ENCODE peak calls at places on chromosome X, in ten cellular contexts. One of them, this sample, is unnamed.

GRCh38 chrX:98057176-98057575 is 1173.5 kb downstream of the RPA4 start:
- DNase-seq in M059J: no peak
- DNase-seq in hippocampal formation: no peak
- DNase-seq in activated CD8-positive, alpha-beta memory T cell treated with anti-CD3 and anti-CD28 coated beads for 4 hours: no peak
- DNase-seq in NCI-H146: no peak
- DNase-seq in GM04503: no peak
- DNase-seq in stimulated activated CD4-positive, alpha-beta T cell treated with anti-CD3 and anti-CD28 coated beads, Interleukin-4, amount 100 ng/mL, for 24 hours: no peak
- DNase-seq in RWPE1: no peak
- DNase-seq in CD4-positive, alpha-beta T cell: no peak
- DNase-seq in NCI-H1092: no peak
- DNase-seq in this sample: no peak

GRCh38 chrX:46268429-46268828 is 276.8 kb downstream of the ZNF674 start:
- DNase-seq in stimulated activated CD4-positive, alpha-beta T cell treated with anti-CD3 and anti-CD28 coated beads, Interleukin-4, amount 100 ng/mL, for 24 hours: peak; percentile 25
- DNase-seq in GM04503: no peak
- DNase-seq in NCI-H1092: no peak
- DNase-seq in CD4-positive, alpha-beta T cell: no peak
- DNase-seq in hippocampal formation: no peak
- DNase-seq in RWPE1: peak; percentile 43
- DNase-seq in NCI-H146: no peak
- DNase-seq in activated CD8-positive, alpha-beta memory T cell treated with anti-CD3 and anti-CD28 coated beads for 4 hours: no peak
- DNase-seq in M059J: peak; percentile 95
- DNase-seq in this sample: no peak

GRCh38 chrX:103254171-103254824 is 657 bp downstream of the TCEAL8 start:
- DNase-seq in NCI-H146: peak; percentile 85
- DNase-seq in NCI-H1092: peak; percentile 46
- DNase-seq in RWPE1: peak; percentile 41
- DNase-seq in GM04503: no peak
- DNase-seq in hippocampal formation: peak; percentile 26
- DNase-seq in M059J: peak; percentile 40
- DNase-seq in activated CD8-positive, alpha-beta memory T cell treated with anti-CD3 and anti-CD28 coated beads for 4 hours: peak; percentile 12
- DNase-seq in stimulated activated CD4-positive, alpha-beta T cell treated with anti-CD3 and anti-CD28 coated beads, Interleukin-4, amount 100 ng/mL, for 24 hours: peak; percentile 10
- DNase-seq in CD4-positive, alpha-beta T cell: peak; percentile 7
- DNase-seq in this sample: peak; percentile 78

GRCh38 chrX:142428916-142429315 is 223.8 kb upstream of the MAGEC2 start:
- DNase-seq in stimulated activated CD4-positive, alpha-beta T cell treated with anti-CD3 and anti-CD28 coated beads, Interleukin-4, amount 100 ng/mL, for 24 hours: no peak
- DNase-seq in M059J: no peak
- DNase-seq in hippocampal formation: no peak
- DNase-seq in GM04503: no peak
- DNase-seq in activated CD8-positive, alpha-beta memory T cell treated with anti-CD3 and anti-CD28 coated beads for 4 hours: no peak
- DNase-seq in NCI-H1092: no peak
- DNase-seq in CD4-positive, alpha-beta T cell: no peak
- DNase-seq in NCI-H146: no peak
- DNase-seq in RWPE1: no peak
- DNase-seq in this sample: no peak

GRCh38 chrX:7448123-7448522 is 300.2 kb upstream of the PUDP start:
- DNase-seq in stimulated activated CD4-positive, alpha-beta T cell treated with anti-CD3 and anti-CD28 coated beads, Interleukin-4, amount 100 ng/mL, for 24 hours: no peak
- DNase-seq in CD4-positive, alpha-beta T cell: no peak
- DNase-seq in NCI-H146: no peak
- DNase-seq in GM04503: no peak
- DNase-seq in NCI-H1092: no peak
- DNase-seq in hippocampal formation: no peak
- DNase-seq in activated CD8-positive, alpha-beta memory T cell treated with anti-CD3 and anti-CD28 coated beads for 4 hours: no peak
- DNase-seq in M059J: peak; percentile 7
- DNase-seq in RWPE1: no peak
- DNase-seq in this sample: no peak

GRCh38 chrX:1451251-1451675 is 1.4 kb downstream of the ASMTL start:
- DNase-seq in GM04503: no peak
- DNase-seq in NCI-H1092: no peak
- DNase-seq in hippocampal formation: no peak
- DNase-seq in RWPE1: no peak
- DNase-seq in NCI-H146: no peak
- DNase-seq in CD4-positive, alpha-beta T cell: no peak
- DNase-seq in M059J: no peak
- DNase-seq in activated CD8-positive, alpha-beta memory T cell treated with anti-CD3 and anti-CD28 coated beads for 4 hours: no peak
- DNase-seq in stimulated activated CD4-positive, alpha-beta T cell treated with anti-CD3 and anti-CD28 coated beads, Interleukin-4, amount 100 ng/mL, for 24 hours: peak; percentile 11
- DNase-seq in this sample: peak; percentile 44

GRCh38 chrX:42096262-42096939 is 173.0 kb upstream of the CASK start:
- DNase-seq in stimulated activated CD4-positive, alpha-beta T cell treated with anti-CD3 and anti-CD28 coated beads, Interleukin-4, amount 100 ng/mL, for 24 hours: no peak
- DNase-seq in GM04503: peak; percentile 74
- DNase-seq in NCI-H146: no peak
- DNase-seq in NCI-H1092: no peak
- DNase-seq in RWPE1: no peak
- DNase-seq in hippocampal formation: no peak
- DNase-seq in activated CD8-positive, alpha-beta memory T cell treated with anti-CD3 and anti-CD28 coated beads for 4 hours: no peak
- DNase-seq in M059J: peak; percentile 95
- DNase-seq in CD4-positive, alpha-beta T cell: no peak
- DNase-seq in this sample: peak; percentile 58

GRCh38 chrX:29947225-29947624 is 268.1 kb upstream of the MAGEB2 start:
- DNase-seq in NCI-H146: no peak
- DNase-seq in stimulated activated CD4-positive, alpha-beta T cell treated with anti-CD3 and anti-CD28 coated beads, Interleukin-4, amount 100 ng/mL, for 24 hours: no peak
- DNase-seq in NCI-H1092: no peak
- DNase-seq in M059J: peak; percentile 29
- DNase-seq in hippocampal formation: no peak
- DNase-seq in CD4-positive, alpha-beta T cell: no peak
- DNase-seq in RWPE1: no peak
- DNase-seq in GM04503: no peak
- DNase-seq in activated CD8-positive, alpha-beta memory T cell treated with anti-CD3 and anti-CD28 coated beads for 4 hours: no peak
- DNase-seq in this sample: no peak

GRCh38 chrX:138485224-138485623 is 226.3 kb downstream of the FGF13 start:
- DNase-seq in M059J: no peak
- DNase-seq in activated CD8-positive, alpha-beta memory T cell treated with anti-CD3 and anti-CD28 coated beads for 4 hours: no peak
- DNase-seq in RWPE1: no peak
- DNase-seq in hippocampal formation: no peak
- DNase-seq in GM04503: no peak
- DNase-seq in NCI-H146: no peak
- DNase-seq in NCI-H1092: no peak
- DNase-seq in stimulated activated CD4-positive, alpha-beta T cell treated with anti-CD3 and anti-CD28 coated beads, Interleukin-4, amount 100 ng/mL, for 24 hours: no peak
- DNase-seq in CD4-positive, alpha-beta T cell: no peak
- DNase-seq in this sample: no peak

GRCh38 chrX:136272325-136272724 is 21.1 kb upstream of the MAP7D3 start:
- DNase-seq in activated CD8-positive, alpha-beta memory T cell treated with anti-CD3 and anti-CD28 coated beads for 4 hours: no peak
- DNase-seq in GM04503: no peak
- DNase-seq in NCI-H1092: no peak
- DNase-seq in CD4-positive, alpha-beta T cell: no peak
- DNase-seq in M059J: peak; percentile 58
- DNase-seq in NCI-H146: no peak
- DNase-seq in hippocampal formation: no peak
- DNase-seq in RWPE1: no peak
- DNase-seq in stimulated activated CD4-positive, alpha-beta T cell treated with anti-CD3 and anti-CD28 coated beads, Interleukin-4, amount 100 ng/mL, for 24 hours: no peak
- DNase-seq in this sample: no peak

GRCh38 chrX:35919536-35920309 is at the start of gene CFAP47:
- DNase-seq in CD4-positive, alpha-beta T cell: no peak
- DNase-seq in hippocampal formation: peak; percentile 2
- DNase-seq in RWPE1: no peak
- DNase-seq in activated CD8-positive, alpha-beta memory T cell treated with anti-CD3 and anti-CD28 coated beads for 4 hours: no peak
- DNase-seq in stimulated activated CD4-positive, alpha-beta T cell treated with anti-CD3 and anti-CD28 coated beads, Interleukin-4, amount 100 ng/mL, for 24 hours: no peak
- DNase-seq in GM04503: no peak
- DNase-seq in NCI-H1092: no peak
- DNase-seq in M059J: no peak
- DNase-seq in NCI-H146: peak; percentile 26
- DNase-seq in this sample: peak; percentile 69

GRCh38 chrX:45537936-45538335 is 337.3 kb upstream of the DIPK2B start:
- DNase-seq in hippocampal formation: no peak
- DNase-seq in M059J: no peak
- DNase-seq in RWPE1: no peak
- DNase-seq in NCI-H146: no peak
- DNase-seq in stimulated activated CD4-positive, alpha-beta T cell treated with anti-CD3 and anti-CD28 coated beads, Interleukin-4, amount 100 ng/mL, for 24 hours: no peak
- DNase-seq in NCI-H1092: no peak
- DNase-seq in GM04503: no peak
- DNase-seq in activated CD8-positive, alpha-beta memory T cell treated with anti-CD3 and anti-CD28 coated beads for 4 hours: no peak
- DNase-seq in CD4-positive, alpha-beta T cell: no peak
- DNase-seq in this sample: no peak

GRCh38 chrX:38732866-38733265 is 68.4 kb upstream of the MID1IP1 start:
- DNase-seq in M059J: peak; percentile 22
- DNase-seq in NCI-H1092: no peak
- DNase-seq in GM04503: no peak
- DNase-seq in CD4-positive, alpha-beta T cell: no peak
- DNase-seq in activated CD8-positive, alpha-beta memory T cell treated with anti-CD3 and anti-CD28 coated beads for 4 hours: no peak
- DNase-seq in NCI-H146: no peak
- DNase-seq in RWPE1: no peak
- DNase-seq in hippocampal formation: no peak
- DNase-seq in stimulated activated CD4-positive, alpha-beta T cell treated with anti-CD3 and anti-CD28 coated beads, Interleukin-4, amount 100 ng/mL, for 24 hours: no peak
- DNase-seq in this sample: no peak

GRCh38 chrX:14051416-14051815 is 21.7 kb upstream of the GEMIN8 start:
- DNase-seq in CD4-positive, alpha-beta T cell: no peak
- DNase-seq in hippocampal formation: no peak
- DNase-seq in RWPE1: no peak
- DNase-seq in GM04503: no peak
- DNase-seq in activated CD8-positive, alpha-beta memory T cell treated with anti-CD3 and anti-CD28 coated beads for 4 hours: no peak
- DNase-seq in NCI-H146: peak; percentile 31
- DNase-seq in M059J: no peak
- DNase-seq in stimulated activated CD4-positive, alpha-beta T cell treated with anti-CD3 and anti-CD28 coated beads, Interleukin-4, amount 100 ng/mL, for 24 hours: no peak
- DNase-seq in NCI-H1092: no peak
- DNase-seq in this sample: no peak

This sample was measured in upper lobe of right lung.